ENCODE peak calls at places on chromosomes 4 and X, in ten cellular contexts. F, J, T, D, Z, I, O, H, X and C are unnamed samples.

GRCh38 chr4:37463033-37463432 is 218.5 kb downstream of the NWD2 start:
- DNase-seq in F (no peak), J (no peak), T (no peak), D (no peak), Z (no peak), I (no peak), O (no peak), H (no peak), X (no peak), C (no peak)

GRCh38 chrX:13545731-13546130 is 23.7 kb upstream of the EGFL6 start:
- DNase-seq in F (no peak), J (no peak), T (no peak), D (no peak), Z (no peak), I (no peak), O (no peak), H (no peak), X (no peak), C (no peak)

GRCh38 chr4:168831919-168832745 is 177.9 kb downstream of the CBR4 start:
- DNase-seq in F (peak; percentile 78), J (peak; percentile 66), T (no peak), D (peak; percentile 92), Z (peak; percentile 87), I (peak; percentile 82), O (peak; percentile 63), H (peak; percentile 87), X (peak; percentile 83), C (peak; percentile 75)

GRCh38 chr4:1795304-1796195 is 2.5 kb downstream of the FGFR3 start:
- DNase-seq in F (no peak), J (no peak), T (no peak), D (no peak), Z (no peak), I (peak; percentile 78), O (no peak), H (no peak), X (no peak), C (no peak)

GRCh38 chr4:28250646-28251045 is 1390.0 kb downstream of the STIM2 start:
- DNase-seq in F (no peak), J (no peak), T (no peak), D (no peak), Z (no peak), I (no peak), O (no peak), H (no peak), X (peak; percentile 1), C (no peak)

GRCh38 chrX:21493226-21493850 is 119.1 kb downstream of the CNKSR2 start:
- DNase-seq in F (peak; percentile 47), J (no peak), T (no peak), D (no peak), Z (no peak), I (no peak), O (no peak), H (peak; percentile 9), X (no peak), C (no peak)

GRCh38 chrX:50327235-50327634 is 122.7 kb downstream of the CCNB3 start:
- DNase-seq in F (no peak), J (no peak), T (no peak), D (no peak), Z (no peak), I (no peak), O (no peak), H (no peak), X (no peak), C (no peak)

GRCh38 chrX:793216-793770 is 162.7 kb downstream of the SHOX start:
- DNase-seq in F (no peak), J (no peak), T (no peak), D (no peak), Z (no peak), I (no peak), O (no peak), H (no peak), X (no peak), C (no peak)

GRCh38 chr4:120769227-120769626 is 153.3 kb downstream of the PRDM5 start:
- DNase-seq in F (peak; percentile 96), J (no peak), T (peak; percentile 15), D (no peak), Z (peak; percentile 12), I (no peak), O (peak; percentile 28), H (peak; percentile 94), X (peak; percentile 82), C (no peak)

GRCh38 chrX:81489987-81490386 is 288.1 kb downstream of the SH3BGRL start:
- DNase-seq in F (no peak), J (no peak), T (no peak), D (no peak), Z (no peak), I (no peak), O (no peak), H (peak; percentile 0), X (no peak), C (no peak)

GRCh38 chr4:48639816-48640215 is 140.3 kb downstream of the FRYL start:
- DNase-seq in F (no peak), J (no peak), T (no peak), D (no peak), Z (no peak), I (no peak), O (no peak), H (no peak), X (no peak), C (no peak)

GRCh38 chr4:168139336-168139735 is 47.0 kb downstream of the ANXA10 start:
- DNase-seq in F (peak; percentile 79), J (no peak), T (no peak), D (no peak), Z (peak; percentile 20), I (no peak), O (peak; percentile 75), H (peak; percentile 56), X (peak; percentile 68), C (no peak)

GRCh38 chr4:4606321-4606720 is 64.5 kb upstream of the STX18 start:
- DNase-seq in F (peak; percentile 65), J (no peak), T (peak; percentile 50), D (no peak), Z (no peak), I (no peak), O (peak; percentile 39), H (peak; percentile 38), X (peak; percentile 27), C (no peak)

GRCh38 chr4:140884431-140885058 is 128.4 kb upstream of the TBC1D9 start:
- DNase-seq in F (peak; percentile 80), J (peak; percentile 51), T (no peak), D (no peak), Z (peak; percentile 49), I (peak; percentile 56), O (peak; percentile 69), H (peak; percentile 84), X (peak; percentile 86), C (peak; percentile 44)

GRCh38 chr4:69717778-69718177 is 42.6 kb downstream of the SULT1B1 start:
- DNase-seq in F (no peak), J (no peak), T (no peak), D (no peak), Z (no peak), I (no peak), O (no peak), H (no peak), X (no peak), C (no peak)

GRCh38 chr4:109123952-109124351 is 178.5 kb downstream of the COL25A1 start:
- DNase-seq in F (no peak), J (no peak), T (no peak), D (no peak), Z (no peak), I (no peak), O (no peak), H (no peak), X (no peak), C (no peak)

GRCh38 chrX:13123857-13124345 is 79.5 kb upstream of the FAM9C start:
- DNase-seq in F (peak; percentile 85), J (no peak), T (no peak), D (no peak), Z (no peak), I (no peak), O (peak; percentile 18), H (peak; percentile 87), X (peak; percentile 35), C (peak; percentile 12)

DNA sequence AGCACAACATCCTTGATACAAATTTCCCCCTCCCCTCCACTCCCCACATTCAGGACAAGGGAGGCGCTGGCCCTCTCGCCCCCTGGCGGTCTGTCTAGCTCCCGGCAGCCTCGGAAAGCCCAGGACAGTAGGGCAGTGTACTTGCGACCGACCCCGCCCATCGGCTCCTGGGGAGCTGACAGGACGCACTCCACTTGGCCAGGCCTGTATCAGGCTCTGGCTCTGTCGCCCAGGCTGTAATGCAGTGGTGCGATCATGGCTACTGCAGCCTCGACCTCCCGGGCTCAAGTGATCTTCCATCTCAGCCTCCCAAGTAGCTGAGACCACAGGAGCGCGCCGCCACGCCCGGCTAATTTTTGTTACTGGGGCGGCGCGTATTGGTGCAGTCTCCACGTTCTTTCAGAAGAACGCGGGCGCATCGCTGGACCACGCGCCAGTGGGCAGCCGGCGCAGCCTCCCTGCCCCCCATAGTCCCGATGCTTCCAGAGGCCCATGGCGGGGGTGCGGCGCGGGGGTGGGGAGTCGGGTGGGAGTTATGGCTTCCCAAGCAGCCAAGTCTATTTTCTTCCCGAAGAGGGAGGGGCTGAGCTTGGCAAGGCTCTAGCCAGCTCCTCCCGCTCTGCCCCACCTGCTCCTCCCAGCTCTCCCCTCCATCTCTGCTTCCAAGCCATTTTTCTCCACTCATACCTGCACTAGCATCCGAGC is 7.8 kb upstream of the AKAP14 start:
- DNase-seq in F (peak; percentile 30), J (peak; percentile 38), T (no peak), D (peak; percentile 92), Z (peak; percentile 20), I (peak; percentile 62), O (peak; percentile 43), H (peak; percentile 49), X (peak; percentile 64), C (peak; percentile 70)
- TF ChIP-seq CTCF in F (peak; percentile 46), J (peak; percentile 39), T (peak; percentile 61), D (peak; percentile 79), Z (peak; percentile 26), I (peak; percentile 53), O (peak; percentile 74), H (peak; percentile 42), X (peak; percentile 67), C (peak; percentile 43)

DNA sequence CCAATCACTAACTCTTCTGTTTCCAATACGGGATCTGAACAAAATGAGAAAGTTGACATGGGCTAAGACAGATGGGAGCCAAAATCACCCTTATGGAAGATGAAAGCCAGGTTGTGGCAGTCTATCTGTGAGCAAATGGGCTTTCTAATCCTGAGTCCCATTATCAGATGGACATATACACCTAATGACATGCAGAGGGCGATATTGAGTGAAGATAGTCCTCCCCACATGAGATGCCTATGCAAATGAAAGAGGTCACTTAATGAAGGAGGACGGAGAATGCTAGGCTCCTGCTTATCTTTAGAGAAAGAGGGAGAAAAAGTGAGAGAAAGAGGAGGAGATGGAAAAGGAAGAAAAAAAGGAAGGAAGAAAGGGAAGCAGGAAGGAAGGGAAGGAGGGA is 547.5 kb downstream of the NLGN4X start:
- DNase-seq in F (no peak), J (no peak), T (no peak), D (no peak), Z (no peak), I (no peak), O (no peak), H (no peak), X (no peak), C (no peak)
- TF ChIP-seq CTCF in F (no peak), J (no peak), T (peak; percentile 13), D (peak; percentile 17), Z (no peak), I (no peak), O (no peak), H (no peak), X (no peak), C (no peak)

GRCh38 chrX:69238153-69238959 is 73.1 kb upstream of the PJA1 start:
- DNase-seq in F (no peak), J (peak; percentile 16), T (no peak), D (no peak), Z (no peak), I (no peak), O (no peak), H (no peak), X (no peak), C (no peak)
- TF ChIP-seq CTCF in F (no peak), J (no peak), T (no peak), D (no peak), Z (no peak), I (no peak), O (no peak), H (no peak), X (no peak), C (no peak)

GRCh38 chrX:46653482-46653881 is 79.9 kb downstream of the CHST7 start:
- DNase-seq in F (peak; percentile 4), J (no peak), T (no peak), D (no peak), Z (no peak), I (no peak), O (no peak), H (peak; percentile 21), X (peak; percentile 21), C (peak; percentile 22)
- TF ChIP-seq CTCF in F (no peak), J (no peak), T (peak; percentile 15), D (peak; percentile 58), Z (no peak), I (no peak), O (peak; percentile 39), H (no peak), X (peak; percentile 35), C (no peak)